ENCODE peak calls at places on chromosomes 12 and 14, in eight cellular contexts. H is stimulated activated CD4-positive, alpha-beta T cell treated with anti-CD3 and anti-CD28 coated beads, Interleukin-2, amount 100 ng/mL, for 48 hours; A is HEK293T; R is sciatic nerve; Y is stromal cell of bone marrow; E is GM04504; W is CD8-positive, alpha-beta memory T cell; Q is activated CD8-positive, alpha-beta memory T cell treated with anti-CD3 and anti-CD28 coated beads for 1 hour. G is an unnamed sample.

GRCh38 chr14:60965402-60965801 is 15.5 kb downstream of the TRMT5 start:
- DNase-seq in H (no peak), A (no peak), R (no peak), Y (peak), E (no peak), W (no peak), Q (no peak), G (peak)

GRCh38 chr14:105398726-105399440 is 545 bp downstream of the TEX22 start:
- DNase-seq in H (no peak), A (peak), R (no peak), Y (no peak), E (no peak), W (no peak), Q (no peak), G (no peak)

GRCh38 chr14:62077676-62078261 is 315.5 kb downstream of the SNAPC1 start:
- DNase-seq in H (no peak), A (no peak), R (no peak), Y (no peak), E (no peak), W (peak), Q (no peak), G (no peak)

GRCh38 chr12:104877107-104877705 is 80.9 kb downstream of the SLC41A2 start:
- DNase-seq in H (no peak), A (peak), R (peak), Y (peak), E (peak), W (peak), Q (no peak), G (peak)

GRCh38 chr12:4271433-4272013 is 2.0 kb upstream of the CCND2 start:
- DNase-seq in H (peak), A (no peak), R (no peak), Y (no peak), E (no peak), W (no peak), Q (no peak), G (no peak)

GRCh38 chr14:24965934-24966593 is 83.9 kb downstream of the STXBP6 start:
- DNase-seq in H (no peak), A (no peak), R (no peak), Y (peak), E (peak), W (no peak), Q (no peak), G (peak)

GRCh38 chr12:108833355-108833733 is 24.0 kb downstream of the SSH1 start:
- DNase-seq in H (no peak), A (no peak), R (no peak), Y (peak), E (peak), W (no peak), Q (no peak), G (peak)

GRCh38 chr12:76135456-76135855 is 51.0 kb upstream of the NAP1L1 start:
- DNase-seq in H (no peak), A (no peak), R (no peak), Y (no peak), E (no peak), W (no peak), Q (no peak), G (no peak)

GRCh38 chr12:131852551-131853299 is 24.5 kb downstream of the MMP17 start:
- DNase-seq in H (no peak), A (no peak), R (no peak), Y (no peak), E (no peak), W (no peak), Q (no peak), G (no peak)

GRCh38 chr12:5945071-5946008 is at the start of gene ANO2:
- DNase-seq in H (no peak), A (peak), R (no peak), Y (no peak), E (no peak), W (no peak), Q (no peak), G (no peak)

GRCh38 chr12:14691560-14691959 is 4.8 kb downstream of the GUCY2C start:
- DNase-seq in H (no peak), A (no peak), R (peak), Y (no peak), E (no peak), W (no peak), Q (no peak), G (no peak)

GRCh38 chr12:101696477-101697196 is 803 bp upstream of the CHPT1 start:
- DNase-seq in H (no peak), A (no peak), R (peak), Y (no peak), E (no peak), W (peak), Q (no peak), G (no peak)

GRCh38 chr12:27331299-27331926 is 1.2 kb upstream of the BMAL2 start:
- DNase-seq in H (peak), A (no peak), R (no peak), Y (peak), E (peak), W (no peak), Q (no peak), G (peak)

GRCh38 chr14:99512571-99513182 is 31.5 kb downstream of the CCNK start:
- DNase-seq in H (no peak), A (no peak), R (peak), Y (no peak), E (no peak), W (no peak), Q (no peak), G (no peak)

GRCh38 chr14:31402764-31403163 is 17.6 kb downstream of the HEATR5A start:
- DNase-seq in H (no peak), A (no peak), R (no peak), Y (no peak), E (no peak), W (no peak), Q (no peak), G (no peak)

GRCh38 chr12:25135531-25136154 is 59.3 kb downstream of the DNAI7 start:
- DNase-seq in H (no peak), A (no peak), R (no peak), Y (no peak), E (no peak), W (no peak), Q (peak), G (no peak)

GRCh38 chr14:89266754-89267153 is 150.3 kb downstream of the FOXN3 start:
- DNase-seq in H (no peak), A (no peak), R (no peak), Y (no peak), E (no peak), W (no peak), Q (no peak), G (no peak)

GRCh38 chr14:105980224-105980623 is 453.8 kb downstream of the TMEM121 start:
- DNase-seq in H (no peak), A (no peak), R (no peak), Y (peak), E (no peak), W (no peak), Q (no peak), G (no peak)

GRCh38 chr14:90274808-90275454 is 18.6 kb downstream of the PSMC1 start:
- DNase-seq in H (peak), A (no peak), R (no peak), Y (peak), E (no peak), W (no peak), Q (no peak), G (no peak)

GRCh38 chr14:65866422-65866821 is 453.9 kb downstream of the FUT8 start:
- DNase-seq in H (no peak), A (no peak), R (no peak), Y (no peak), E (peak), W (no peak), Q (no peak), G (peak)

GRCh38 chr12:42516573-42516972 is 73.0 kb downstream of the PRICKLE1 start:
- DNase-seq in H (no peak), A (no peak), R (no peak), Y (no peak), E (no peak), W (no peak), Q (no peak), G (no peak)

GRCh38 chr12:1022032-1022970 is 31.3 kb downstream of the ERC1 start:
- DNase-seq in H (no peak), A (no peak), R (no peak), Y (no peak), E (no peak), W (no peak), Q (no peak), G (no peak)

GRCh38 chr14:24874514-24875202 is 175.3 kb downstream of the STXBP6 start:
- DNase-seq in H (no peak), A (no peak), R (no peak), Y (no peak), E (no peak), W (no peak), Q (no peak), G (no peak)

GRCh38 chr14:100610511-100611217 is 23.4 kb upstream of the BEGAIN start:
- DNase-seq in H (no peak), A (no peak), R (peak), Y (no peak), E (no peak), W (no peak), Q (no peak), G (no peak)

GRCh38 chr12:6463211-6463610 is 7.3 kb downstream of the VAMP1 start:
- DNase-seq in H (no peak), A (no peak), R (no peak), Y (no peak), E (no peak), W (peak), Q (no peak), G (no peak)

GRCh38 chr12:118357327-118358007 is 15.2 kb downstream of the TAOK3 start:
- DNase-seq in H (peak), A (peak), R (no peak), Y (no peak), E (no peak), W (peak), Q (no peak), G (no peak)

GRCh38 chr12:6607751-6608591 is 792 bp upstream of the CHD4 start:
- DNase-seq in H (no peak), A (peak), R (no peak), Y (peak), E (no peak), W (peak), Q (peak), G (no peak)

GRCh38 chr12:69157023-69157655 is 82.2 kb upstream of the CPSF6 start:
- DNase-seq in H (peak), A (peak), R (peak), Y (peak), E (peak), W (peak), Q (peak), G (peak)

GRCh38 chr14:58307597-58308316 is 9.4 kb downstream of the ARID4A start:
- DNase-seq in H (no peak), A (no peak), R (no peak), Y (no peak), E (no peak), W (no peak), Q (no peak), G (no peak)

GRCh38 chr12:25960926-25961325 is 2.4 kb downstream of the RASSF8 start:
- DNase-seq in H (no peak), A (no peak), R (no peak), Y (no peak), E (no peak), W (no peak), Q (no peak), G (no peak)

GRCh38 chr12:128971802-128972201 is 118.5 kb downstream of the GLT1D1 start:
- DNase-seq in H (no peak), A (no peak), R (no peak), Y (no peak), E (no peak), W (no peak), Q (no peak), G (no peak)

GRCh38 chr12:109844983-109845841 is 12.0 kb upstream of the TRPV4 start:
- DNase-seq in H (peak), A (peak), R (peak), Y (peak), E (no peak), W (peak), Q (peak), G (no peak)